ENCODE peak calls at places on chromosome 5, in seven cellular contexts. One of them, this sample, is unnamed.
A peak's percentile ranks its signal among the peaks of the same experiment; 100 is the strongest.

GRCh38 chr5:125480901-125481300 is 734.5 kb upstream of the ZNF608 start:
- DNase-seq in A673: no peak
- DNase-seq in neural progenitor cell: no peak
- DNase-seq in psoas muscle: no peak
- DNase-seq in fibroblast of lung: no peak
- DNase-seq in pancreas: no peak
- DNase-seq in cardiac muscle cell: no peak
- DNase-seq in this sample: no peak

GRCh38 chr5:10674096-10674495 is 86.9 kb downstream of the DAP start:
- DNase-seq in cardiac muscle cell: no peak
- DNase-seq in pancreas: no peak
- DNase-seq in neural progenitor cell: no peak
- DNase-seq in A673: no peak
- DNase-seq in psoas muscle: no peak
- DNase-seq in fibroblast of lung: no peak
- DNase-seq in this sample: no peak

GRCh38 chr5:147177125-147177840 is 57.5 kb upstream of the STK32A start:
- DNase-seq in psoas muscle: no peak
- DNase-seq in fibroblast of lung: no peak
- DNase-seq in cardiac muscle cell: no peak
- DNase-seq in neural progenitor cell: no peak
- DNase-seq in pancreas: no peak
- DNase-seq in A673: no peak
- DNase-seq in this sample: no peak

GRCh38 chr5:1140188-1140817 is 28.4 kb upstream of the SLC12A7 start:
- DNase-seq in cardiac muscle cell: peak; percentile 74
- DNase-seq in A673: peak; percentile 76
- DNase-seq in psoas muscle: peak; percentile 89
- DNase-seq in neural progenitor cell: peak; percentile 56
- DNase-seq in fibroblast of lung: peak; percentile 28
- DNase-seq in pancreas: peak; percentile 82
- DNase-seq in this sample: no peak

GRCh38 chr5:126561908-126562307 is 33.1 kb downstream of the ALDH7A1 start:
- DNase-seq in neural progenitor cell: no peak
- DNase-seq in A673: no peak
- DNase-seq in cardiac muscle cell: no peak
- DNase-seq in pancreas: no peak
- DNase-seq in fibroblast of lung: peak; percentile 14
- DNase-seq in psoas muscle: no peak
- DNase-seq in this sample: no peak

GRCh38 chr5:96259211-96259772 is 173.8 kb downstream of the PCSK1 start:
- DNase-seq in psoas muscle: no peak
- DNase-seq in fibroblast of lung: peak; percentile 57
- DNase-seq in cardiac muscle cell: no peak
- DNase-seq in pancreas: no peak
- DNase-seq in A673: peak; percentile 9
- DNase-seq in neural progenitor cell: no peak
- DNase-seq in this sample: no peak

GRCh38 chr5:76641514-76642120 is 18.4 kb upstream of the F2RL2 start:
- DNase-seq in A673: peak; percentile 88
- DNase-seq in fibroblast of lung: peak; percentile 87
- DNase-seq in neural progenitor cell: peak; percentile 89
- DNase-seq in pancreas: peak; percentile 27
- DNase-seq in cardiac muscle cell: peak; percentile 81
- DNase-seq in psoas muscle: no peak
- DNase-seq in this sample: no peak

GRCh38 chr5:102545175-102545574 is 46.4 kb upstream of the SLCO6A1 start:
- DNase-seq in neural progenitor cell: peak; percentile 66
- DNase-seq in psoas muscle: no peak
- DNase-seq in pancreas: no peak
- DNase-seq in cardiac muscle cell: peak; percentile 38
- DNase-seq in A673: peak; percentile 19
- DNase-seq in fibroblast of lung: no peak
- DNase-seq in this sample: no peak

GRCh38 chr5:31427013-31427783 is 104.7 kb downstream of the DROSHA start:
- DNase-seq in A673: no peak
- DNase-seq in neural progenitor cell: peak; percentile 8
- DNase-seq in cardiac muscle cell: no peak
- DNase-seq in psoas muscle: no peak
- DNase-seq in pancreas: no peak
- DNase-seq in fibroblast of lung: no peak
- DNase-seq in this sample: no peak

GRCh38 chr5:142327111-142327842 is 2.5 kb upstream of the SPRY4 start:
- DNase-seq in A673: peak; percentile 65
- DNase-seq in psoas muscle: no peak
- DNase-seq in pancreas: no peak
- DNase-seq in neural progenitor cell: peak; percentile 52
- DNase-seq in cardiac muscle cell: no peak
- DNase-seq in fibroblast of lung: peak; percentile 84
- DNase-seq in this sample: no peak
- TF ChIP-seq CTCF in A673: no peak
- TF ChIP-seq CTCF in psoas muscle: no peak
- TF ChIP-seq CTCF in pancreas: no peak
- TF ChIP-seq CTCF in neural progenitor cell: no peak
- TF ChIP-seq CTCF in cardiac muscle cell: no peak
- TF ChIP-seq CTCF in fibroblast of lung: peak; percentile 40
- TF ChIP-seq CTCF in this sample: no peak

GRCh38 chr5:4411664-4412063 is 728.5 kb upstream of the ADAMTS16 start:
- DNase-seq in pancreas: no peak
- DNase-seq in neural progenitor cell: peak; percentile 22
- DNase-seq in psoas muscle: no peak
- DNase-seq in cardiac muscle cell: no peak
- DNase-seq in fibroblast of lung: no peak
- DNase-seq in A673: no peak
- DNase-seq in this sample: no peak
- H3K9me3 ChIP-seq in pancreas: no peaks in the 10 kb centered on the region
- H3K9me3 ChIP-seq in neural progenitor cell: no peaks in the 10 kb centered on the region
- H3K9me3 ChIP-seq in psoas muscle: no peaks in the 10 kb centered on the region
- H3K9me3 ChIP-seq in cardiac muscle cell: no peaks in the 10 kb centered on the region
- H3K9me3 ChIP-seq in fibroblast of lung: no peaks in the 10 kb centered on the region
- H3K9me3 ChIP-seq in A673: peaks cover 31% of the 10 kb centered on the region
- H3K9me3 ChIP-seq in this sample: no peaks in the 10 kb centered on the region

DNA sequence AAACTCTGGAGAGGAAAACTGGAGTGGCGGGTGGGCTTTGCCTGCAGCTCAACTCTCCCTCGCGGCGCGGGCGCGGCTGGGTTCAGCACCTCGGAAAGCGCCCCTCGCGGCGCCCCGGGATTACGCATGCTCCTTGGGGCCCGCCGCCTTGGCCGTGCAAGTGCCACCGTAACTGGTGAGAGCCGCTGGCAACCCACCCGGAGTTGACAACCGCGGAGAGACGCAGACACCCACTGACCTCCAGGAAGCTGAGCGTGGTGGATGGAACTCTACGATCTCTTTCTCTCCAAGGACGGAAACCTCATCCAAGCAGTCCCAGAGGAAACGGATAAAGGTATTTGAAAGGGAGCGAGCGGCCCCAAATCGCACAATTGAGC is 194 bp upstream of the RXFP3 start:
- DNase-seq in A673: peak; percentile 78
- DNase-seq in neural progenitor cell: peak; percentile 91
- DNase-seq in pancreas: peak; percentile 33
- DNase-seq in fibroblast of lung: peak; percentile 68
- DNase-seq in psoas muscle: peak; percentile 72
- DNase-seq in cardiac muscle cell: peak; percentile 90
- DNase-seq in this sample: no peak
- TF ChIP-seq CTCF in A673: no peak
- TF ChIP-seq CTCF in neural progenitor cell: peak; percentile 38
- TF ChIP-seq CTCF in pancreas: peak; percentile 27
- TF ChIP-seq CTCF in fibroblast of lung: no peak
- TF ChIP-seq CTCF in psoas muscle: peak; percentile 12
- TF ChIP-seq CTCF in cardiac muscle cell: peak; percentile 16
- TF ChIP-seq CTCF in this sample: no peak

GRCh38 chr5:141320225-141321169 is at the start of gene TAF7:
- DNase-seq in pancreas: peak; percentile 87
- DNase-seq in fibroblast of lung: peak; percentile 95
- DNase-seq in cardiac muscle cell: peak; percentile 96
- DNase-seq in A673: peak; percentile 97
- DNase-seq in psoas muscle: peak; percentile 97
- DNase-seq in neural progenitor cell: peak; percentile 96
- DNase-seq in this sample: no peak
- H3K9me3 ChIP-seq in pancreas: no peaks in the 10 kb centered on the region
- H3K9me3 ChIP-seq in fibroblast of lung: peaks cover 12% of the 10 kb centered on the region
- H3K9me3 ChIP-seq in cardiac muscle cell: peaks cover 7% of the 10 kb centered on the region
- H3K9me3 ChIP-seq in A673: peaks cover 53% of the 10 kb centered on the region
- H3K9me3 ChIP-seq in psoas muscle: peaks cover 48% of the 10 kb centered on the region
- H3K9me3 ChIP-seq in neural progenitor cell: peaks cover 26% of the 10 kb centered on the region
- H3K9me3 ChIP-seq in this sample: peaks cover 46% of the 10 kb centered on the region

GRCh38 chr5:63409737-63410136 is 552.5 kb downstream of the HTR1A start:
- DNase-seq in pancreas: no peak
- DNase-seq in A673: no peak
- DNase-seq in psoas muscle: no peak
- DNase-seq in neural progenitor cell: no peak
- DNase-seq in cardiac muscle cell: no peak
- DNase-seq in fibroblast of lung: no peak
- DNase-seq in this sample: no peak

DNA sequence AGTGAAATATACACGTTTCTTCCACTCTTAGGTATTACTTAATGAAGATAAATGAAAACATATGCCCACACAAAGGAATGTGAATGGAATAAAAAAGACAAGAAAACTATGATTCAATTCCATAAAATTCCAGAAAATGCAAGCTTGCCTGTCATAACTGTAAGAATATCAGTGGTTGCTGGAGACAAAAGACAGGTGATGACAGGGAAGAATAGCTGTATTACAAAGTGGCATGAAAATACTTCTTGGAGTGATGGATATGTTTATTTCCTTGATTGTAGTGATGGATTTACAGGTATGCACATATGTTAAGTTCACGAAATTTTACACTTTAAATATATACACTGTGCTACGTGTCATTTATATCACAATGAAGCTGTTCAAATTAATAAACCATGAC is 553.3 kb downstream of the HTR1A start:
- DNase-seq in psoas muscle: no peak
- DNase-seq in cardiac muscle cell: no peak
- DNase-seq in A673: no peak
- DNase-seq in pancreas: no peak
- DNase-seq in neural progenitor cell: no peak
- DNase-seq in fibroblast of lung: no peak
- DNase-seq in this sample: no peak
- TF ChIP-seq CTCF in psoas muscle: no peak
- TF ChIP-seq CTCF in cardiac muscle cell: no peak
- TF ChIP-seq CTCF in A673: no peak
- TF ChIP-seq CTCF in pancreas: no peak
- TF ChIP-seq CTCF in neural progenitor cell: no peak
- TF ChIP-seq CTCF in fibroblast of lung: no peak
- TF ChIP-seq CTCF in this sample: no peak

GRCh38 chr5:180253036-180253824 is 38.7 kb downstream of the MAPK9 start:
- DNase-seq in psoas muscle: no peak
- DNase-seq in A673: no peak
- DNase-seq in fibroblast of lung: no peak
- DNase-seq in pancreas: no peak
- DNase-seq in cardiac muscle cell: no peak
- DNase-seq in neural progenitor cell: no peak
- DNase-seq in this sample: no peak
- H3K9me3 ChIP-seq in psoas muscle: peaks cover 72% of the 10 kb centered on the region
- H3K9me3 ChIP-seq in A673: peaks cover 42% of the 10 kb centered on the region
- H3K9me3 ChIP-seq in fibroblast of lung: no peaks in the 10 kb centered on the region
- H3K9me3 ChIP-seq in pancreas: no peaks in the 10 kb centered on the region
- H3K9me3 ChIP-seq in cardiac muscle cell: peaks cover 7% of the 10 kb centered on the region
- H3K9me3 ChIP-seq in neural progenitor cell: peaks cover 52% of the 10 kb centered on the region
- H3K9me3 ChIP-seq in this sample: peaks cover 60% of the 10 kb centered on the region

DNA sequence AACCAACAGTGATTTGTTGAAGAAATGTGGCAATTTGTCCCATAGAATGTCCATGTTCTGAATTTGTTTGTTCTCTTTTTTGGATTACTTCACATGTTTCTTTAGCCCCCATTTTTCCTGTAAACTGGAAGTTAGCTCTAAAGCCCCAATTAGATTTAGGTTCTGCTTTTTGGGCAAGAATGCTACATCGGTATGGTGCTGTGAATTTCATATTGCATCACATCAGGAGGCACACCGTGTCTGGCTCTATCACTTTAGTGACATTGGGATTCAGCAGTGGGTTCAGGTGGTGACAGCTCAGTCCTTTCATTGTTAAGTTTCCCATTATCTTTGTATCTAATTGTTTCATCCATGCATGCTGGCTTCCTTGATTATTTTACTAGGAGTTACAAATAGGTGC is 27.9 kb downstream of the ADGRV1 start:
- DNase-seq in A673: no peak
- DNase-seq in neural progenitor cell: no peak
- DNase-seq in fibroblast of lung: no peak
- DNase-seq in cardiac muscle cell: no peak
- DNase-seq in pancreas: no peak
- DNase-seq in psoas muscle: no peak
- DNase-seq in this sample: no peak
- TF ChIP-seq CTCF in A673: no peak
- TF ChIP-seq CTCF in neural progenitor cell: no peak
- TF ChIP-seq CTCF in fibroblast of lung: no peak
- TF ChIP-seq CTCF in cardiac muscle cell: no peak
- TF ChIP-seq CTCF in pancreas: no peak
- TF ChIP-seq CTCF in psoas muscle: no peak
- TF ChIP-seq CTCF in this sample: no peak

DNA sequence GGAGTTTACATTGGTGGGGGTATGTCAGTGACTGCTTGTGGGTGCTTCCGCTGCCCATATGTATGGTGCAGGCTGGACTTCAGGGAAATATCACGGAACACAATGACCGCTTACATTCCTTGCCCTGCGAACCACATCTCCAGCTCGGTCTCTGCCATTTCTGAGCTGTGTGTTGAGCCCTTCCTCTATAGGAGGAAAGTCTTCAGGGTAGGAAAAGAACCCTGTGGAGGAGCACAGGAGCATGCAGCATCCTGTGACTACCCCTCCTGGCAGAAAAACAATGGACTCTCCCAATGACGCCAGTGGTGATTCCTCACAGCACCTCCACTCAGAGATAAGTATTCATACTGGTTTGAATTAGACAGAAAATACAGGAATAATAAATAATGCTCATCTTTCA is 276.8 kb upstream of the MAP3K1 start:
- DNase-seq in neural progenitor cell: no peak
- DNase-seq in A673: no peak
- DNase-seq in psoas muscle: no peak
- DNase-seq in cardiac muscle cell: no peak
- DNase-seq in fibroblast of lung: no peak
- DNase-seq in pancreas: no peak
- DNase-seq in this sample: no peak
- H3K9me3 ChIP-seq in neural progenitor cell: no peaks in the 10 kb centered on the region
- H3K9me3 ChIP-seq in A673: no peaks in the 10 kb centered on the region
- H3K9me3 ChIP-seq in psoas muscle: no peaks in the 10 kb centered on the region
- H3K9me3 ChIP-seq in cardiac muscle cell: no peaks in the 10 kb centered on the region
- H3K9me3 ChIP-seq in fibroblast of lung: no peaks in the 10 kb centered on the region
- H3K9me3 ChIP-seq in pancreas: no peaks in the 10 kb centered on the region
- H3K9me3 ChIP-seq in this sample: no peaks in the 10 kb centered on the region

This sample was measured in vagina.